ENCODE peak calls at places on chromosomes 3 and 15, in four cellular contexts. V is astrocyte, M is PC-3, F is tibial nerve. D is an unnamed sample.

GRCh38 chr3:112744825-112745566 is 101.7 kb downstream of the CD200R1L start:
- DNase-seq in V (no peak), M (no peak), F (no peak), D (no peak)

GRCh38 chr15:48984811-48985352 is 21.2 kb upstream of the SHC4 start:
- DNase-seq in V (no peak), M (no peak), F (no peak), D (no peak)

GRCh38 chr15:37009288-37009687 is 91.1 kb downstream of the MEIS2 start:
- DNase-seq in V (no peak), M (no peak), F (no peak), D (no peak)

GRCh38 chr15:33243869-33244268 is 49.4 kb upstream of the FMN1 start:
- DNase-seq in V (peak; percentile 52), M (peak; percentile 86), F (no peak), D (no peak)

GRCh38 chr15:34436956-34437442 is 609 bp downstream of the GOLGA8A start:
- DNase-seq in V (peak; percentile 24), M (peak; percentile 47), F (no peak), D (peak; percentile 19)

GRCh38 chr3:184169896-184170875 is 4.5 kb upstream of the AP2M1 start:
- DNase-seq in V (no peak), M (no peak), F (no peak), D (no peak)

GRCh38 chr15:69414702-69415161 is 583 bp downstream of the KIF23 start:
- DNase-seq in V (peak; percentile 91), M (peak; percentile 86), F (no peak), D (no peak)

GRCh38 chr3:189144645-189145044 is 27.1 kb upstream of the TPRG1 start:
- DNase-seq in V (no peak), M (peak; percentile 56), F (no peak), D (no peak)

GRCh38 chr15:58441376-58442070 is 9.7 kb downstream of the LIPC start:
- DNase-seq in V (peak; percentile 86), M (peak; percentile 71), F (no peak), D (no peak)

GRCh38 chr3:170350515-170351413 is 6.8 kb upstream of the SKIL start:
- DNase-seq in V (no peak), M (no peak), F (no peak), D (no peak)

GRCh38 chr3:170346481-170347125 is 10.9 kb upstream of the SKIL start:
- DNase-seq in V (no peak), M (peak; percentile 59), F (no peak), D (no peak)

GRCh38 chr3:170344971-170345370 is 12.5 kb upstream of the SKIL start:
- DNase-seq in V (no peak), M (peak; percentile 27), F (no peak), D (no peak)
- H3K27ac ChIP-seq in V (no peak overlapping the region), M (peak overlapping the region; percentile 25), F (no peak overlapping the region), D (no peak overlapping the region)

GRCh38 chr3:13419356-13420050 is 619 bp downstream of the NUP210 start:
- DNase-seq in V (no peak), M (peak; percentile 37), F (no peak), D (peak; percentile 44)
- TF ChIP-seq CTCF in V (no peak), M (peak; percentile 18), F (no peak), D (no peak)

GRCh38 chr3:197289726-197290125 is 8.7 kb downstream of the DLG1 start:
- DNase-seq in V (peak; percentile 41), M (peak; percentile 52), F (no peak), D (no peak)
- H3K36me3 ChIP-seq in V (peaks cover 56% of the 10 kb centered on the region), M (peaks cover 61% of the 10 kb centered on the region), F (peaks cover 25% of the 10 kb centered on the region), D (no peaks in the 10 kb centered on the region)

DNA sequence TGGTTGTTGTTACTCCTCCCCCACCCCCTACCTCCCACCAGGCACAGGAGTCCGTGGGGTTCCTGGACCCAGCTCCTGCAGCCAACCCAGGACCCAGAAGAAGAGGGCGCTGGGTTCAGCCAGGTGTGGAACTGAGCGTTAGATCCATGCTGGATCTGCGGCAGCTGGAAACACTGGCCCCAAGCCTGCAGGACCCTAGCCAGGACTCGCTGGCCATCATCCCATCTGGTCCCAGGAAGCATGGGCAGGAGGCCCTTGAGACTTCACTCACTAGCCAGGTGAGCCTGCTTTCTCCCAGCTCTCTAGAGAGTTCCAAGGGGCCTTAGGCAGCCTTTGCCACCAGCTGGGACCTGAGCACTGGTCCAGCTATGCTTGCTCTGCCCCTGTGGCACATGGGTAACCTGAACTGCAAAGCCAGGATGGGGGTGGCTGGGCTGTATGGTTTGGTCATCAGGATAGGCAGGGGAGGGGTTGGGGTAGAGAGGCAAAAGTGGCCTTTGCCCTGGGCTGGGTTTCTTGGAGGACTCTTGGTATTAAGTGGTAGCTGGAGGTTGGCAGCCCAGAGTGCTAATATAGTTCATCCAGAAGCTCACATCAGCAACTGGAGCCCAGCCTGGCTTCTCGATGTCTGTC is 7.0 kb upstream of the JMJD7 start:
- DNase-seq in V (no peak), M (no peak), F (no peak), D (no peak)
- H3K27ac ChIP-seq in V (no peak overlapping the region), M (no peak overlapping the region), F (no peak overlapping the region), D (no peak overlapping the region)

GRCh38 chr3:98799479-98799878 is 36.3 kb downstream of the ST3GAL6 start:
- DNase-seq in V (no peak), M (no peak), F (no peak), D (no peak)

GRCh38 chr3:98793971-98794370 is 30.8 kb downstream of the ST3GAL6 start:
- DNase-seq in V (no peak), M (no peak), F (no peak), D (no peak)

GRCh38 chr3:98798820-98799219 is 35.7 kb downstream of the ST3GAL6 start:
- DNase-seq in V (no peak), M (no peak), F (no peak), D (no peak)

GRCh38 chr3:98797905-98798304 is 34.8 kb downstream of the ST3GAL6 start:
- DNase-seq in V (no peak), M (no peak), F (no peak), D (no peak)

GRCh38 chr3:98796334-98796733 is 33.2 kb downstream of the ST3GAL6 start:
- DNase-seq in V (no peak), M (no peak), F (no peak), D (no peak)
- TF ChIP-seq CTCF in V (no peak), M (no peak), F (no peak), D (no peak)